ENCODE peak calls at places on chromosomes 7 and 10, in seven cellular contexts. P, B, S, A, I, L and T are unnamed samples.

GRCh38 chr7:112212516-112213036 is 6.1 kb downstream of the ZNF277 start:
- ATAC-seq in S (no peak), A (no peak), I (no peak), L (no peak), P (no peak), B (peak), T (no peak)

GRCh38 chr10:865257-865656 is 66.2 kb downstream of the LARP4B start:
- ATAC-seq in I (no peak), S (no peak), L (peak), B (no peak), P (no peak), A (no peak), T (no peak)

GRCh38 chr10:78991187-78991586 is 77.6 kb upstream of the ZMIZ1 start:
- ATAC-seq in L (no peak), B (no peak), P (no peak), A (no peak), S (no peak), I (peak), T (peak)

GRCh38 chr7:20438665-20439376 is 108.1 kb downstream of the ITGB8 start:
- ATAC-seq in S (no peak), L (no peak), I (no peak), A (no peak), B (no peak), P (no peak), T (no peak)

GRCh38 chr10:283916-284356 is 148.7 kb downstream of the ZMYND11 start:
- ATAC-seq in S (no peak), I (peak), L (no peak), P (no peak), A (no peak), B (no peak), T (no peak)

GRCh38 chr7:1256621-1257020 is 23.9 kb downstream of the UNCX start:
- ATAC-seq in P (no peak), S (no peak), B (no peak), I (no peak), L (no peak), A (no peak), T (no peak)

GRCh38 chr7:44622342-44623151 is 16.1 kb downstream of the OGDH start:
- ATAC-seq in B (peak), L (peak), P (no peak), S (peak), A (no peak), I (peak), T (peak)

GRCh38 chr10:22464966-22465627 is 119.8 kb downstream of the SPAG6 start:
- ATAC-seq in L (no peak), I (no peak), A (no peak), S (no peak), B (no peak), P (no peak), T (no peak)

GRCh38 chr10:118986815-118987790 is 42.4 kb upstream of the NANOS1 start:
- ATAC-seq in A (no peak), I (peak), B (no peak), L (no peak), S (no peak), P (no peak), T (no peak)

GRCh38 chr7:28328161-28328560 is 84.2 kb upstream of the CREB5 start:
- ATAC-seq in B (no peak), S (no peak), A (no peak), P (no peak), L (no peak), I (peak), T (peak)

GRCh38 chr10:71729023-71729649 is 9.6 kb upstream of the C10orf105 start:
- ATAC-seq in P (no peak), A (no peak), B (peak), S (no peak), L (peak), I (no peak), T (peak)

GRCh38 chr7:10845225-10845624 is 128.4 kb upstream of the PHF14 start:
- ATAC-seq in B (no peak), L (no peak), P (no peak), A (no peak), S (no peak), I (no peak), T (no peak)

GRCh38 chr7:38929460-38930171 is 20.6 kb upstream of the VPS41 start:
- ATAC-seq in I (no peak), L (no peak), A (no peak), P (peak), S (no peak), B (peak), T (no peak)

GRCh38 chr10:59588791-59589190 is 120.9 kb downstream of the SLC16A9 start:
- ATAC-seq in I (no peak), A (no peak), B (no peak), P (no peak), L (no peak), S (no peak), T (no peak)

GRCh38 chr10:71339796-71340589 is 20.9 kb downstream of the SLC29A3 start:
- ATAC-seq in P (no peak), L (peak), I (no peak), S (no peak), A (no peak), B (no peak), T (peak)

GRCh38 chr10:34018129-34018528 is 683.7 kb upstream of the NRP1 start:
- ATAC-seq in S (no peak), B (no peak), A (no peak), P (no peak), L (no peak), I (no peak), T (peak)

GRCh38 chr7:5406957-5407930 is 16.4 kb downstream of the TNRC18 start:
- ATAC-seq in I (no peak), P (no peak), L (peak), S (no peak), B (no peak), A (peak), T (peak)

GRCh38 chr7:133602291-133602690 is 349.4 kb downstream of the EXOC4 start:
- ATAC-seq in I (no peak), S (peak), P (peak), A (no peak), L (no peak), B (no peak), T (no peak)

GRCh38 chr7:110685899-110686298 is 405.0 kb upstream of the LRRN3 start:
- ATAC-seq in P (no peak), L (no peak), I (no peak), B (no peak), A (no peak), S (no peak), T (no peak)

GRCh38 chr10:113937756-113938155 is 83.3 kb downstream of the NHLRC2 start:
- ATAC-seq in S (no peak), P (no peak), A (no peak), L (no peak), B (peak), I (no peak), T (no peak)

GRCh38 chr7:114865564-114865963 is 56.3 kb upstream of the MDFIC start:
- ATAC-seq in P (peak), S (peak), B (peak), L (peak), A (peak), I (peak), T (peak)

GRCh38 chr7:45092931-45093235 is 4.1 kb upstream of the NACAD start:
- ATAC-seq in L (no peak), S (no peak), P (no peak), A (no peak), B (no peak), I (no peak), T (no peak)

GRCh38 chr7:131074043-131074442 is 253.6 kb upstream of the MKLN1 start:
- ATAC-seq in L (no peak), P (no peak), I (no peak), S (no peak), B (no peak), A (no peak), T (no peak)

GRCh38 chr10:132886211-132887099 is 55.9 kb downstream of the CFAP46 start:
- ATAC-seq in I (no peak), A (no peak), S (no peak), P (peak), B (no peak), L (peak), T (peak)

GRCh38 chr10:79249156-79250121 is 97.8 kb upstream of the PPIF start:
- ATAC-seq in L (no peak), B (no peak), A (no peak), P (no peak), S (no peak), I (peak), T (no peak)